ENCODE peak calls at places on chromosome 2, in four cellular contexts. One of them, this sample, is unnamed.

GRCh38 chr2:25817630-25818029 is 60.7 kb downstream of the ASXL2 start:
- ATAC-seq in CD8-positive, alpha-beta T cell: no peak
- ATAC-seq in upper lobe of right lung: no peak
- ATAC-seq in pancreas: no peak
- ATAC-seq in this sample: no peak

GRCh38 chr2:231673348-231673770 is 35.0 kb upstream of the PTMA start:
- ATAC-seq in CD8-positive, alpha-beta T cell: no peak
- ATAC-seq in upper lobe of right lung: peak
- ATAC-seq in pancreas: no peak
- ATAC-seq in this sample: peak

GRCh38 chr2:96698221-96698861 is 41.5 kb downstream of the LMAN2L start:
- ATAC-seq in upper lobe of right lung: no peak
- ATAC-seq in pancreas: no peak
- ATAC-seq in CD8-positive, alpha-beta T cell: no peak
- ATAC-seq in this sample: no peak

GRCh38 chr2:84939426-84940087 is 31.4 kb upstream of the KCMF1 start:
- ATAC-seq in CD8-positive, alpha-beta T cell: peak
- ATAC-seq in upper lobe of right lung: peak
- ATAC-seq in pancreas: peak
- ATAC-seq in this sample: no peak

GRCh38 chr2:177783835-177784448 is 288.6 kb downstream of the PDE11A start:
- ATAC-seq in CD8-positive, alpha-beta T cell: peak
- ATAC-seq in upper lobe of right lung: peak
- ATAC-seq in pancreas: no peak
- ATAC-seq in this sample: no peak

GRCh38 chr2:176172748-176173586 is 15.5 kb upstream of the HOXD1 start:
- ATAC-seq in CD8-positive, alpha-beta T cell: no peak
- ATAC-seq in pancreas: no peak
- ATAC-seq in upper lobe of right lung: no peak
- ATAC-seq in this sample: no peak

GRCh38 chr2:85458611-85459563 is 40.4 kb downstream of the SH2D6 start:
- ATAC-seq in CD8-positive, alpha-beta T cell: no peak
- ATAC-seq in pancreas: no peak
- ATAC-seq in upper lobe of right lung: no peak
- ATAC-seq in this sample: no peak

GRCh38 chr2:29106980-29107388 is 8.2 kb upstream of the CLIP4 start:
- ATAC-seq in upper lobe of right lung: no peak
- ATAC-seq in pancreas: no peak
- ATAC-seq in CD8-positive, alpha-beta T cell: no peak
- ATAC-seq in this sample: no peak

GRCh38 chr2:73063909-73064875 is 7.3 kb downstream of the SFXN5 start:
- ATAC-seq in pancreas: no peak
- ATAC-seq in CD8-positive, alpha-beta T cell: no peak
- ATAC-seq in upper lobe of right lung: no peak
- ATAC-seq in this sample: no peak

GRCh38 chr2:8416172-8416571 is 265.7 kb upstream of the ID2 start:
- ATAC-seq in CD8-positive, alpha-beta T cell: no peak
- ATAC-seq in pancreas: no peak
- ATAC-seq in upper lobe of right lung: no peak
- ATAC-seq in this sample: no peak

GRCh38 chr2:192246297-192246696 is 51.6 kb upstream of the TMEFF2 start:
- ATAC-seq in upper lobe of right lung: no peak
- ATAC-seq in CD8-positive, alpha-beta T cell: no peak
- ATAC-seq in pancreas: no peak
- ATAC-seq in this sample: no peak

GRCh38 chr2:39568561-39569006 is 97.1 kb upstream of the TMEM178A start:
- ATAC-seq in upper lobe of right lung: no peak
- ATAC-seq in CD8-positive, alpha-beta T cell: no peak
- ATAC-seq in pancreas: no peak
- ATAC-seq in this sample: peak

GRCh38 chr2:189302274-189302948 is 122.8 kb upstream of the COL5A2 start:
- ATAC-seq in CD8-positive, alpha-beta T cell: no peak
- ATAC-seq in pancreas: no peak
- ATAC-seq in upper lobe of right lung: no peak
- ATAC-seq in this sample: no peak

GRCh38 chr2:48568551-48568950 is 38.6 kb downstream of the STON1 start:
- ATAC-seq in CD8-positive, alpha-beta T cell: no peak
- ATAC-seq in pancreas: no peak
- ATAC-seq in upper lobe of right lung: peak
- ATAC-seq in this sample: peak

GRCh38 chr2:134217924-134218323 is 35.9 kb upstream of the MGAT5 start:
- ATAC-seq in upper lobe of right lung: peak
- ATAC-seq in CD8-positive, alpha-beta T cell: peak
- ATAC-seq in pancreas: no peak
- ATAC-seq in this sample: no peak

GRCh38 chr2:235779444-235779896 is 285.6 kb downstream of the AGAP1 start:
- ATAC-seq in CD8-positive, alpha-beta T cell: peak
- ATAC-seq in pancreas: peak
- ATAC-seq in upper lobe of right lung: peak
- ATAC-seq in this sample: peak

GRCh38 chr2:28810384-28811285 is at the start of gene SPDYA:
- ATAC-seq in upper lobe of right lung: peak
- ATAC-seq in pancreas: peak
- ATAC-seq in CD8-positive, alpha-beta T cell: peak
- ATAC-seq in this sample: peak

GRCh38 chr2:206869824-206870495 is 69.4 kb upstream of the CPO start:
- ATAC-seq in pancreas: no peak
- ATAC-seq in CD8-positive, alpha-beta T cell: no peak
- ATAC-seq in upper lobe of right lung: no peak
- ATAC-seq in this sample: no peak

GRCh38 chr2:201668402-201668801 is 25.1 kb upstream of the TMEM237 start:
- ATAC-seq in upper lobe of right lung: no peak
- ATAC-seq in pancreas: no peak
- ATAC-seq in CD8-positive, alpha-beta T cell: no peak
- ATAC-seq in this sample: no peak

GRCh38 chr2:69646714-69647113 is 3.2 kb upstream of the AAK1 start:
- ATAC-seq in upper lobe of right lung: no peak
- ATAC-seq in CD8-positive, alpha-beta T cell: no peak
- ATAC-seq in pancreas: no peak
- ATAC-seq in this sample: no peak
- H3K4me3 ChIP-seq in upper lobe of right lung: no peak
- H3K4me3 ChIP-seq in CD8-positive, alpha-beta T cell: peak
- H3K4me3 ChIP-seq in pancreas: no peak
- H3K4me3 ChIP-seq in this sample: no peak

GRCh38 chr2:173058097-173058496 is 17.5 kb upstream of the MAP3K20 start:
- ATAC-seq in pancreas: no peak
- ATAC-seq in CD8-positive, alpha-beta T cell: no peak
- ATAC-seq in upper lobe of right lung: no peak
- ATAC-seq in this sample: peak

GRCh38 chr2:173056705-173057368 is 18.8 kb upstream of the MAP3K20 start:
- ATAC-seq in CD8-positive, alpha-beta T cell: no peak
- ATAC-seq in pancreas: no peak
- ATAC-seq in upper lobe of right lung: peak
- ATAC-seq in this sample: no peak

GRCh38 chr2:173059292-173059691 is 16.4 kb upstream of the MAP3K20 start:
- ATAC-seq in CD8-positive, alpha-beta T cell: no peak
- ATAC-seq in upper lobe of right lung: no peak
- ATAC-seq in pancreas: no peak
- ATAC-seq in this sample: no peak

GRCh38 chr2:173059941-173060575 is 15.6 kb upstream of the MAP3K20 start:
- ATAC-seq in upper lobe of right lung: peak
- ATAC-seq in pancreas: no peak
- ATAC-seq in CD8-positive, alpha-beta T cell: no peak
- ATAC-seq in this sample: peak

GRCh38 chr2:173058673-173059072 is 17.0 kb upstream of the MAP3K20 start:
- ATAC-seq in pancreas: no peak
- ATAC-seq in CD8-positive, alpha-beta T cell: no peak
- ATAC-seq in upper lobe of right lung: peak
- ATAC-seq in this sample: no peak
- H3K27ac ChIP-seq in pancreas: no peak
- H3K27ac ChIP-seq in CD8-positive, alpha-beta T cell: no peak
- H3K27ac ChIP-seq in upper lobe of right lung: no peak
- H3K27ac ChIP-seq in this sample: no peak

DNA sequence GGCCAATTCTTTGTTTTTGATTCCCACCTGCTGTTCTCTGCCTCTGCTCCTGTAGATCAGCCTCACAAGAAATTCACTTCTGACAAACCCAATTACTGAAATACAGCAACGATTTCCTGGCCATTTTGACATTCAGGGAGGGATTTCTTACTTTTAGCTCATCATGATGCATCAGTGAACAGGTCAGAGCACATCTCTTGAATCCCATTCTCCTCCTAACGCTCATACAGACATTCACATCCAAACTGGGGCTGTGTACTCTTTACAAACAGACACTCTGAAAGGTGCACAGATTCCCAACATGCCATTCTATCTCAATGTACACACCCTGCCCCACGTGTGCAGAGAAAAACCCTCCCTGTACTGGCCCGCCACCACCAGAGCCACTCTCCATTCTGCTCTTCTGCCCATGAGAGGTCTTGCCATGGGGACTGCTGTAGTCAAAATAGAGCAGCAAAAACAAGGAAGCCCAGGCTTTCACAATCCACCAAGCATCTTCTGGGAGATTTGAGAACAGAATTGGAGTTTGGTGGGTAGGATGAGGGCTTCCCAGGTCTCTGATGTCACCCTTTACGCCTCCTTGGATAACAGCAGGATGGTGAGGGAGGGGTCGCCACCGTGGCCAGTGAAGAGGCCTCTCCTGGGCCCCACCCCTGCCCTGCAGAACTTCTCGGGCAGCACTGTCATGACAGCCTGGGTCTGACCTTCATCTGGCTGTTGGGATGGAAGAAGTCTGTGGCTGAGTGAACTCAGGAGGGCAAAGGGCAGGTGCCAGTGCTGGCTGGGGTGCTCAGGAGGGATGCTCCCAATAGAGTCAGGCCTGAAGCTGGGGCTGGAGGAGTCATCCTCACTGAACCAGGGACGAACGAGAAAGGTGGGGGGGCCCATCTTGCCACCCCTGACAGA is 41.9 kb upstream of the ZFP36L2 start:
- ATAC-seq in pancreas: no peak
- ATAC-seq in upper lobe of right lung: no peak
- ATAC-seq in CD8-positive, alpha-beta T cell: no peak
- ATAC-seq in this sample: peak
- H3K4me3 ChIP-seq in pancreas: no peak
- H3K4me3 ChIP-seq in upper lobe of right lung: no peak
- H3K4me3 ChIP-seq in CD8-positive, alpha-beta T cell: no peak
- H3K4me3 ChIP-seq in this sample: no peak

GRCh38 chr2:226132632-226133215 is 666.9 kb downstream of the IRS1 start:
- ATAC-seq in CD8-positive, alpha-beta T cell: no peak
- ATAC-seq in upper lobe of right lung: no peak
- ATAC-seq in pancreas: no peak
- ATAC-seq in this sample: no peak

GRCh38 chr2:226136739-226137138 is 662.9 kb downstream of the IRS1 start:
- ATAC-seq in CD8-positive, alpha-beta T cell: no peak
- ATAC-seq in upper lobe of right lung: peak
- ATAC-seq in pancreas: peak
- ATAC-seq in this sample: no peak

GRCh38 chr2:226137201-226137811 is 662.3 kb downstream of the IRS1 start:
- ATAC-seq in CD8-positive, alpha-beta T cell: no peak
- ATAC-seq in pancreas: peak
- ATAC-seq in upper lobe of right lung: peak
- ATAC-seq in this sample: no peak

GRCh38 chr2:226140594-226140993 is 659.0 kb downstream of the IRS1 start:
- ATAC-seq in upper lobe of right lung: no peak
- ATAC-seq in CD8-positive, alpha-beta T cell: no peak
- ATAC-seq in pancreas: no peak
- ATAC-seq in this sample: no peak

DNA sequence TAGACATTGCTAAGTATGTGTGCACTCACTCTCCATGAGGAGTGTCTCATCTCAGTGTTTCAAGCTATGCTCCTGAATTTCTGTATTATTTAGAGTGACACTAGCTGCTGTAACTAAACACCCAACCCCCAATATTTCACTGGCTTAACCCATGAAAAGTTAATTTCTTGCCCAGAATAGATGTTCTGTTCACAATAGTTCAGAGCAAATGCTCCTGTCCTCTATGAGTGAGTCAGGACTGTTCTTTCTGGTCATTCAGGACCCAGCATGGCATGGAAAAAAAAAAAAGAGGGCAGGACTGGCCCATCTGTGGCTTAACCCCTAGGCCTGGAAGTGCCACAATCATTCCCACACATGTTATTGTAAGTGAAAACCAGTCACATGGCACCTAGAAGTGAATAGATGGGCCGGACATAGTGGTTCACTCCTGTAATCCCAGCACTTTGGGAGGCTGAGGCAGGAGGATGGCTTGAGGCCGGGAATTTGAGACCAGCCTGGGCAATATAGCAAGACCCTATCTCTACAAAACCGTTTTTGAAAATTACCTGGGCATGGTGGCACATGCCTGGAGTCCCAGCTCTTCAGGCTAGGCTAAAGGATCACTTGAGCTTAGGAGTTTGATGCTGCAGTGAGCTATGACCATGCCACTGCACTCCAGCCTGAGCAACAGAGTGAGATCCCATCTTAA is 663.6 kb downstream of the IRS1 start:
- ATAC-seq in upper lobe of right lung: no peak
- ATAC-seq in CD8-positive, alpha-beta T cell: no peak
- ATAC-seq in pancreas: no peak
- ATAC-seq in this sample: no peak
- H3K27ac ChIP-seq in upper lobe of right lung: no peak
- H3K27ac ChIP-seq in CD8-positive, alpha-beta T cell: no peak
- H3K27ac ChIP-seq in pancreas: peak
- H3K27ac ChIP-seq in this sample: no peak

This sample was measured in gastroesophageal sphincter.